ENCODE peak calls at places on chromosomes 6 and 20, in five cellular contexts. J is Jurkat, Clone E6-1; H is WTC11; S is sigmoid colon; F is AML-193. Z is an unnamed sample.

GRCh38 chr20:59939879-59940128 is 301 bp downstream of the PPP1R3D start:
- DNase-seq in F (no peak), S (peak), H (peak), J (no peak), Z (no peak)

GRCh38 chr20:2599265-2600060 is 53.0 kb upstream of the NOP56 start:
- DNase-seq in S (no peak), J (no peak), F (no peak), H (peak), Z (peak)

GRCh38 chr6:104955491-104955890 is 1.4 kb upstream of the LIN28B start:
- DNase-seq in H (peak), S (no peak), F (no peak), J (peak), Z (no peak)

GRCh38 chr6:88585081-88585692 is 378.2 kb downstream of the RNGTT start:
- DNase-seq in J (no peak), H (no peak), S (no peak), F (no peak), Z (no peak)

GRCh38 chr6:46010270-46010669 is 5.4 kb downstream of the CLIC5 start:
- DNase-seq in S (no peak), F (no peak), J (no peak), H (no peak), Z (no peak)

GRCh38 chr20:43870484-43870883 is 44.2 kb upstream of the TOX2 start:
- DNase-seq in F (no peak), J (no peak), S (no peak), H (no peak), Z (no peak)

GRCh38 chr6:8556370-8557018 is 121.1 kb upstream of the SLC35B3 start:
- DNase-seq in F (no peak), H (no peak), J (no peak), S (no peak), Z (no peak)

GRCh38 chr6:137155830-137156229 is 17.6 kb downstream of the IL22RA2 start:
- DNase-seq in J (peak), S (no peak), H (no peak), F (peak), Z (no peak)

GRCh38 chr6:1291381-1291780 is 20.5 kb upstream of the FOXQ1 start:
- DNase-seq in H (no peak), S (no peak), F (no peak), J (no peak), Z (no peak)

GRCh38 chr6:18154507-18155272 is at the start of gene TPMT:
- DNase-seq in F (peak), S (peak), H (no peak), J (no peak), Z (peak)

GRCh38 chr6:137543114-137543513 is 48.9 kb upstream of the OLIG3 start:
- DNase-seq in H (no peak), S (no peak), F (no peak), J (no peak), Z (no peak)

GRCh38 chr6:70601014-70601413 is 34.3 kb downstream of the SDHAF4 start:
- DNase-seq in F (no peak), S (no peak), H (no peak), J (no peak), Z (no peak)

GRCh38 chr6:157995458-157995857 is 13.8 kb downstream of the SYNJ2 start:
- DNase-seq in H (no peak), J (no peak), F (no peak), S (no peak), Z (no peak)

GRCh38 chr6:11221623-11222384 is 10.7 kb downstream of the NEDD9 start:
- DNase-seq in S (no peak), H (no peak), F (no peak), J (no peak), Z (no peak)

GRCh38 chr6:85403331-85404015 is 46.4 kb upstream of the NT5E start:
- DNase-seq in J (no peak), F (no peak), H (no peak), S (no peak), Z (no peak)

GRCh38 chr6:135474362-135474761 is 23.2 kb downstream of the AHI1 start:
- DNase-seq in J (no peak), S (no peak), H (no peak), F (no peak), Z (no peak)

GRCh38 chr6:5541751-5542432 is 280.6 kb downstream of the FARS2 start:
- DNase-seq in H (peak), F (no peak), J (no peak), S (no peak), Z (peak)

GRCh38 chr20:709421-709820 is 33.8 kb upstream of the SCRT2 start:
- DNase-seq in H (no peak), F (no peak), J (no peak), S (peak), Z (no peak)

GRCh38 chr6:138287144-138287955 is 69.1 kb upstream of the PBOV1 start:
- DNase-seq in J (peak), S (no peak), H (peak), F (peak), Z (no peak)

GRCh38 chr6:149235130-149235561 is 82.4 kb upstream of the TAB2 start:
- DNase-seq in H (no peak), J (no peak), F (peak), S (no peak), Z (no peak)

GRCh38 chr6:156883497-156884252 is 106.5 kb downstream of the ARID1B start:
- DNase-seq in J (no peak), H (no peak), F (no peak), S (no peak), Z (no peak)

Z was measured in iPS DF 6.9.